ENCODE peak calls at places on chromosomes 3 and 15, in nine cellular contexts. One of them, this sample, is unnamed.

GRCh38 chr15:45205192-45205591 is 17.4 kb upstream of the SHF start:
- DNase-seq in CD8-positive, alpha-beta memory T cell: peak; percentile 32
- DNase-seq in pulmonary artery endothelial cell: no peak
- DNase-seq in activated naive CD8-positive, alpha-beta T cell treated with anti-CD3 and anti-CD28 coated beads, Interleukin-2, amount 50 U/mL, for 16 hours: peak; percentile 28
- DNase-seq in nephron progenitor cell: peak; percentile 76
- DNase-seq in tibial nerve: no peak
- DNase-seq in SW480: peak; percentile 75
- DNase-seq in activated CD8-positive, alpha-beta T cell treated with anti-CD3 and anti-CD28 coated beads, Interleukin-2, amount 10 ng/mL, durations not matched to agents 7 days and 5 days: peak; percentile 78
- DNase-seq in GM23338: peak; percentile 90
- DNase-seq in this sample: peak; percentile 81

GRCh38 chr3:195224980-195225580 is 45.9 kb downstream of the XXYLT1 start:
- DNase-seq in CD8-positive, alpha-beta memory T cell: no peak
- DNase-seq in SW480: no peak
- DNase-seq in nephron progenitor cell: no peak
- DNase-seq in activated CD8-positive, alpha-beta T cell treated with anti-CD3 and anti-CD28 coated beads, Interleukin-2, amount 10 ng/mL, durations not matched to agents 7 days and 5 days: no peak
- DNase-seq in pulmonary artery endothelial cell: no peak
- DNase-seq in activated naive CD8-positive, alpha-beta T cell treated with anti-CD3 and anti-CD28 coated beads, Interleukin-2, amount 50 U/mL, for 16 hours: no peak
- DNase-seq in GM23338: no peak
- DNase-seq in tibial nerve: no peak
- DNase-seq in this sample: no peak

GRCh38 chr15:76994001-76994400 is 925 bp upstream of the PSTPIP1 start:
- DNase-seq in GM23338: no peak
- DNase-seq in nephron progenitor cell: no peak
- DNase-seq in pulmonary artery endothelial cell: no peak
- DNase-seq in tibial nerve: no peak
- DNase-seq in SW480: no peak
- DNase-seq in activated naive CD8-positive, alpha-beta T cell treated with anti-CD3 and anti-CD28 coated beads, Interleukin-2, amount 50 U/mL, for 16 hours: no peak
- DNase-seq in activated CD8-positive, alpha-beta T cell treated with anti-CD3 and anti-CD28 coated beads, Interleukin-2, amount 10 ng/mL, durations not matched to agents 7 days and 5 days: peak; percentile 73
- DNase-seq in CD8-positive, alpha-beta memory T cell: peak; percentile 53
- DNase-seq in this sample: no peak

GRCh38 chr3:135927170-135927569 is 38.4 kb upstream of the PPP2R3A start:
- DNase-seq in activated CD8-positive, alpha-beta T cell treated with anti-CD3 and anti-CD28 coated beads, Interleukin-2, amount 10 ng/mL, durations not matched to agents 7 days and 5 days: no peak
- DNase-seq in pulmonary artery endothelial cell: no peak
- DNase-seq in activated naive CD8-positive, alpha-beta T cell treated with anti-CD3 and anti-CD28 coated beads, Interleukin-2, amount 50 U/mL, for 16 hours: no peak
- DNase-seq in GM23338: no peak
- DNase-seq in CD8-positive, alpha-beta memory T cell: no peak
- DNase-seq in tibial nerve: no peak
- DNase-seq in SW480: no peak
- DNase-seq in nephron progenitor cell: no peak
- DNase-seq in this sample: no peak

GRCh38 chr3:99509224-99509623 is 129.2 kb upstream of the COL8A1 start:
- DNase-seq in CD8-positive, alpha-beta memory T cell: no peak
- DNase-seq in nephron progenitor cell: no peak
- DNase-seq in activated CD8-positive, alpha-beta T cell treated with anti-CD3 and anti-CD28 coated beads, Interleukin-2, amount 10 ng/mL, durations not matched to agents 7 days and 5 days: no peak
- DNase-seq in pulmonary artery endothelial cell: no peak
- DNase-seq in GM23338: no peak
- DNase-seq in tibial nerve: no peak
- DNase-seq in SW480: no peak
- DNase-seq in activated naive CD8-positive, alpha-beta T cell treated with anti-CD3 and anti-CD28 coated beads, Interleukin-2, amount 50 U/mL, for 16 hours: no peak
- DNase-seq in this sample: no peak

GRCh38 chr3:129162729-129163579 is 2.1 kb upstream of the ISY1 start:
- DNase-seq in activated naive CD8-positive, alpha-beta T cell treated with anti-CD3 and anti-CD28 coated beads, Interleukin-2, amount 50 U/mL, for 16 hours: no peak
- DNase-seq in SW480: peak; percentile 13
- DNase-seq in pulmonary artery endothelial cell: no peak
- DNase-seq in CD8-positive, alpha-beta memory T cell: no peak
- DNase-seq in nephron progenitor cell: peak; percentile 11
- DNase-seq in tibial nerve: no peak
- DNase-seq in activated CD8-positive, alpha-beta T cell treated with anti-CD3 and anti-CD28 coated beads, Interleukin-2, amount 10 ng/mL, durations not matched to agents 7 days and 5 days: no peak
- DNase-seq in GM23338: peak; percentile 63
- DNase-seq in this sample: peak; percentile 40

GRCh38 chr3:35800960-35801459 is 161.7 kb downstream of the ARPP21 start:
- DNase-seq in activated naive CD8-positive, alpha-beta T cell treated with anti-CD3 and anti-CD28 coated beads, Interleukin-2, amount 50 U/mL, for 16 hours: no peak
- DNase-seq in tibial nerve: no peak
- DNase-seq in SW480: no peak
- DNase-seq in CD8-positive, alpha-beta memory T cell: no peak
- DNase-seq in activated CD8-positive, alpha-beta T cell treated with anti-CD3 and anti-CD28 coated beads, Interleukin-2, amount 10 ng/mL, durations not matched to agents 7 days and 5 days: no peak
- DNase-seq in pulmonary artery endothelial cell: no peak
- DNase-seq in nephron progenitor cell: no peak
- DNase-seq in GM23338: no peak
- DNase-seq in this sample: no peak

GRCh38 chr15:61527836-61528589 is 298.9 kb upstream of the RORA start:
- DNase-seq in SW480: no peak
- DNase-seq in activated CD8-positive, alpha-beta T cell treated with anti-CD3 and anti-CD28 coated beads, Interleukin-2, amount 10 ng/mL, durations not matched to agents 7 days and 5 days: no peak
- DNase-seq in activated naive CD8-positive, alpha-beta T cell treated with anti-CD3 and anti-CD28 coated beads, Interleukin-2, amount 50 U/mL, for 16 hours: no peak
- DNase-seq in GM23338: peak; percentile 41
- DNase-seq in nephron progenitor cell: no peak
- DNase-seq in pulmonary artery endothelial cell: no peak
- DNase-seq in CD8-positive, alpha-beta memory T cell: no peak
- DNase-seq in tibial nerve: no peak
- DNase-seq in this sample: no peak

GRCh38 chr15:40366204-40367037 is 8.4 kb downstream of the DISP2 start:
- DNase-seq in pulmonary artery endothelial cell: no peak
- DNase-seq in activated naive CD8-positive, alpha-beta T cell treated with anti-CD3 and anti-CD28 coated beads, Interleukin-2, amount 50 U/mL, for 16 hours: no peak
- DNase-seq in nephron progenitor cell: no peak
- DNase-seq in activated CD8-positive, alpha-beta T cell treated with anti-CD3 and anti-CD28 coated beads, Interleukin-2, amount 10 ng/mL, durations not matched to agents 7 days and 5 days: no peak
- DNase-seq in GM23338: no peak
- DNase-seq in tibial nerve: no peak
- DNase-seq in CD8-positive, alpha-beta memory T cell: no peak
- DNase-seq in SW480: no peak
- DNase-seq in this sample: no peak

GRCh38 chr3:18087963-18088362 is 337.2 kb downstream of the SATB1 start:
- DNase-seq in SW480: no peak
- DNase-seq in pulmonary artery endothelial cell: no peak
- DNase-seq in CD8-positive, alpha-beta memory T cell: no peak
- DNase-seq in nephron progenitor cell: no peak
- DNase-seq in activated naive CD8-positive, alpha-beta T cell treated with anti-CD3 and anti-CD28 coated beads, Interleukin-2, amount 50 U/mL, for 16 hours: no peak
- DNase-seq in tibial nerve: no peak
- DNase-seq in GM23338: no peak
- DNase-seq in activated CD8-positive, alpha-beta T cell treated with anti-CD3 and anti-CD28 coated beads, Interleukin-2, amount 10 ng/mL, durations not matched to agents 7 days and 5 days: peak; percentile 54
- DNase-seq in this sample: no peak

GRCh38 chr15:38610748-38611147 is 46.1 kb upstream of the RASGRP1 start:
- DNase-seq in activated naive CD8-positive, alpha-beta T cell treated with anti-CD3 and anti-CD28 coated beads, Interleukin-2, amount 50 U/mL, for 16 hours: no peak
- DNase-seq in CD8-positive, alpha-beta memory T cell: peak; percentile 24
- DNase-seq in GM23338: no peak
- DNase-seq in SW480: no peak
- DNase-seq in tibial nerve: no peak
- DNase-seq in activated CD8-positive, alpha-beta T cell treated with anti-CD3 and anti-CD28 coated beads, Interleukin-2, amount 10 ng/mL, durations not matched to agents 7 days and 5 days: peak; percentile 68
- DNase-seq in nephron progenitor cell: no peak
- DNase-seq in pulmonary artery endothelial cell: no peak
- DNase-seq in this sample: no peak

GRCh38 chr3:108441081-108441507 is 69.3 kb downstream of the MYH15 start:
- DNase-seq in pulmonary artery endothelial cell: no peak
- DNase-seq in CD8-positive, alpha-beta memory T cell: no peak
- DNase-seq in activated naive CD8-positive, alpha-beta T cell treated with anti-CD3 and anti-CD28 coated beads, Interleukin-2, amount 50 U/mL, for 16 hours: no peak
- DNase-seq in activated CD8-positive, alpha-beta T cell treated with anti-CD3 and anti-CD28 coated beads, Interleukin-2, amount 10 ng/mL, durations not matched to agents 7 days and 5 days: no peak
- DNase-seq in tibial nerve: no peak
- DNase-seq in GM23338: peak; percentile 17
- DNase-seq in nephron progenitor cell: peak; percentile 40
- DNase-seq in SW480: no peak
- DNase-seq in this sample: no peak

GRCh38 chr15:99668533-99669182 is 64.6 kb downstream of the LYSMD4 start:
- DNase-seq in tibial nerve: no peak
- DNase-seq in pulmonary artery endothelial cell: no peak
- DNase-seq in activated naive CD8-positive, alpha-beta T cell treated with anti-CD3 and anti-CD28 coated beads, Interleukin-2, amount 50 U/mL, for 16 hours: no peak
- DNase-seq in SW480: no peak
- DNase-seq in activated CD8-positive, alpha-beta T cell treated with anti-CD3 and anti-CD28 coated beads, Interleukin-2, amount 10 ng/mL, durations not matched to agents 7 days and 5 days: no peak
- DNase-seq in GM23338: no peak
- DNase-seq in CD8-positive, alpha-beta memory T cell: no peak
- DNase-seq in nephron progenitor cell: no peak
- DNase-seq in this sample: peak; percentile 11

GRCh38 chr3:43023766-43024165 is 44.7 kb downstream of the GASK1A start:
- DNase-seq in GM23338: no peak
- DNase-seq in nephron progenitor cell: no peak
- DNase-seq in tibial nerve: no peak
- DNase-seq in SW480: no peak
- DNase-seq in activated naive CD8-positive, alpha-beta T cell treated with anti-CD3 and anti-CD28 coated beads, Interleukin-2, amount 50 U/mL, for 16 hours: no peak
- DNase-seq in CD8-positive, alpha-beta memory T cell: no peak
- DNase-seq in activated CD8-positive, alpha-beta T cell treated with anti-CD3 and anti-CD28 coated beads, Interleukin-2, amount 10 ng/mL, durations not matched to agents 7 days and 5 days: no peak
- DNase-seq in pulmonary artery endothelial cell: no peak
- DNase-seq in this sample: no peak

GRCh38 chr15:29309139-29309538 is 39.5 kb upstream of the NSMCE3 start:
- DNase-seq in nephron progenitor cell: no peak
- DNase-seq in tibial nerve: no peak
- DNase-seq in activated CD8-positive, alpha-beta T cell treated with anti-CD3 and anti-CD28 coated beads, Interleukin-2, amount 10 ng/mL, durations not matched to agents 7 days and 5 days: no peak
- DNase-seq in SW480: no peak
- DNase-seq in GM23338: no peak
- DNase-seq in CD8-positive, alpha-beta memory T cell: no peak
- DNase-seq in pulmonary artery endothelial cell: no peak
- DNase-seq in activated naive CD8-positive, alpha-beta T cell treated with anti-CD3 and anti-CD28 coated beads, Interleukin-2, amount 50 U/mL, for 16 hours: no peak
- DNase-seq in this sample: no peak

GRCh38 chr3:107217161-107217560 is 160.1 kb upstream of the CCDC54 start:
- DNase-seq in CD8-positive, alpha-beta memory T cell: no peak
- DNase-seq in GM23338: no peak
- DNase-seq in activated naive CD8-positive, alpha-beta T cell treated with anti-CD3 and anti-CD28 coated beads, Interleukin-2, amount 50 U/mL, for 16 hours: no peak
- DNase-seq in tibial nerve: no peak
- DNase-seq in SW480: peak; percentile 2
- DNase-seq in pulmonary artery endothelial cell: no peak
- DNase-seq in nephron progenitor cell: no peak
- DNase-seq in activated CD8-positive, alpha-beta T cell treated with anti-CD3 and anti-CD28 coated beads, Interleukin-2, amount 10 ng/mL, durations not matched to agents 7 days and 5 days: no peak
- DNase-seq in this sample: no peak

GRCh38 chr15:91271565-91272153 is 171.6 kb downstream of the SV2B start:
- DNase-seq in activated naive CD8-positive, alpha-beta T cell treated with anti-CD3 and anti-CD28 coated beads, Interleukin-2, amount 50 U/mL, for 16 hours: peak; percentile 11
- DNase-seq in tibial nerve: peak; percentile 38
- DNase-seq in pulmonary artery endothelial cell: peak; percentile 20
- DNase-seq in CD8-positive, alpha-beta memory T cell: peak; percentile 34
- DNase-seq in nephron progenitor cell: peak; percentile 70
- DNase-seq in activated CD8-positive, alpha-beta T cell treated with anti-CD3 and anti-CD28 coated beads, Interleukin-2, amount 10 ng/mL, durations not matched to agents 7 days and 5 days: peak; percentile 74
- DNase-seq in SW480: peak; percentile 55
- DNase-seq in GM23338: peak; percentile 91
- DNase-seq in this sample: peak; percentile 61

GRCh38 chr15:50257206-50257735 is 8.3 kb downstream of the HDC start:
- DNase-seq in tibial nerve: no peak
- DNase-seq in CD8-positive, alpha-beta memory T cell: no peak
- DNase-seq in GM23338: no peak
- DNase-seq in SW480: no peak
- DNase-seq in activated CD8-positive, alpha-beta T cell treated with anti-CD3 and anti-CD28 coated beads, Interleukin-2, amount 10 ng/mL, durations not matched to agents 7 days and 5 days: no peak
- DNase-seq in pulmonary artery endothelial cell: no peak
- DNase-seq in activated naive CD8-positive, alpha-beta T cell treated with anti-CD3 and anti-CD28 coated beads, Interleukin-2, amount 50 U/mL, for 16 hours: no peak
- DNase-seq in nephron progenitor cell: no peak
- DNase-seq in this sample: no peak

GRCh38 chr15:89023311-89023961 is 64.8 kb upstream of the ABHD2 start:
- DNase-seq in activated CD8-positive, alpha-beta T cell treated with anti-CD3 and anti-CD28 coated beads, Interleukin-2, amount 10 ng/mL, durations not matched to agents 7 days and 5 days: no peak
- DNase-seq in nephron progenitor cell: no peak
- DNase-seq in CD8-positive, alpha-beta memory T cell: no peak
- DNase-seq in activated naive CD8-positive, alpha-beta T cell treated with anti-CD3 and anti-CD28 coated beads, Interleukin-2, amount 50 U/mL, for 16 hours: no peak
- DNase-seq in GM23338: no peak
- DNase-seq in SW480: no peak
- DNase-seq in tibial nerve: no peak
- DNase-seq in pulmonary artery endothelial cell: no peak
- DNase-seq in this sample: no peak

GRCh38 chr3:156033428-156033827 is 87.0 kb upstream of the KCNAB1 start:
- DNase-seq in tibial nerve: no peak
- DNase-seq in activated CD8-positive, alpha-beta T cell treated with anti-CD3 and anti-CD28 coated beads, Interleukin-2, amount 10 ng/mL, durations not matched to agents 7 days and 5 days: no peak
- DNase-seq in SW480: no peak
- DNase-seq in activated naive CD8-positive, alpha-beta T cell treated with anti-CD3 and anti-CD28 coated beads, Interleukin-2, amount 50 U/mL, for 16 hours: no peak
- DNase-seq in GM23338: peak; percentile 8
- DNase-seq in pulmonary artery endothelial cell: no peak
- DNase-seq in CD8-positive, alpha-beta memory T cell: no peak
- DNase-seq in nephron progenitor cell: no peak
- DNase-seq in this sample: no peak